ENCODE peak calls at places on chromosome 11, in ten cellular contexts. C is activated CD4-positive, alpha-beta T cell treated with anti-CD3 and anti-CD28 coated beads for 1 hour; P is Calu3; J is T-helper 1 cell; X is HFF-Myc; B is A549; U is AG09319; D is amniotic stem cell; M is astrocyte; Q is NCI-H226. Y is an unnamed sample.

GRCh38 chr11:30346068-30346688 is 23.3 kb downstream of the ARL14EP start:
- DNase-seq in P (peak), M (no peak), D (no peak), J (no peak), B (peak), C (no peak), U (peak), Q (no peak), X (peak), Y (no peak)

GRCh38 chr11:66408488-66409214 is 12.2 kb upstream of the NPAS4 start:
- DNase-seq in U (peak), Q (peak), B (peak), P (peak), J (peak), M (peak), X (peak), D (peak), C (peak), Y (peak)

GRCh38 chr11:61297741-61298140 is 2.6 kb upstream of the VWCE start:
- DNase-seq in M (peak), B (no peak), C (no peak), X (peak), P (no peak), J (no peak), D (peak), U (peak), Q (peak), Y (no peak)

GRCh38 chr11:113847111-113847510 is 28.3 kb downstream of the USP28 start:
- DNase-seq in D (no peak), J (no peak), Q (no peak), U (no peak), C (no peak), M (no peak), P (no peak), B (no peak), X (no peak), Y (no peak)

GRCh38 chr11:69014084-69014935 is 1.3 kb upstream of the MRGPRF start:
- DNase-seq in M (no peak), P (no peak), C (no peak), D (no peak), B (no peak), Q (no peak), J (no peak), X (no peak), U (no peak), Y (no peak)

GRCh38 chr11:125410091-125410490 is 86.0 kb downstream of the FEZ1 start:
- DNase-seq in J (no peak), D (no peak), X (no peak), P (no peak), C (no peak), B (no peak), U (no peak), M (no peak), Q (no peak), Y (no peak)

GRCh38 chr11:24773326-24773725 is 276.5 kb downstream of the LUZP2 start:
- DNase-seq in U (no peak), D (no peak), M (no peak), P (no peak), B (no peak), X (no peak), J (no peak), Q (peak), C (no peak), Y (no peak)

GRCh38 chr11:75273331-75273988 is 32.9 kb downstream of the TPBGL start:
- DNase-seq in P (no peak), M (no peak), D (no peak), X (no peak), C (no peak), U (no peak), B (no peak), Q (no peak), J (no peak), Y (no peak)

GRCh38 chr11:3123316-3123715 is 41.8 kb downstream of the OSBPL5 start:
- DNase-seq in M (peak), X (no peak), J (peak), D (no peak), P (no peak), Q (no peak), B (no peak), U (no peak), C (no peak), Y (no peak)

GRCh38 chr11:31325162-31325561 is 44.4 kb downstream of the DCDC1 start:
- DNase-seq in M (peak), J (no peak), U (no peak), B (peak), X (peak), D (no peak), C (no peak), Q (peak), P (no peak), Y (no peak)

GRCh38 chr11:133845413-133845812 is at the start of gene SPATA19:
- DNase-seq in U (no peak), M (no peak), P (no peak), Q (no peak), D (no peak), J (no peak), C (no peak), X (no peak), B (no peak), Y (no peak)

GRCh38 chr11:90241414-90241813 is 18.6 kb upstream of the CHORDC1 start:
- DNase-seq in P (no peak), D (no peak), J (no peak), C (no peak), B (no peak), Q (no peak), X (no peak), M (no peak), U (no peak), Y (no peak)

GRCh38 chr11:61075891-61076290 is 26.4 kb upstream of the CD5 start:
- DNase-seq in B (peak), U (no peak), M (peak), C (no peak), D (no peak), X (no peak), Q (peak), P (peak), J (no peak), Y (no peak)

GRCh38 chr11:2077061-2077802 is 62.0 kb downstream of the IGF2 start:
- DNase-seq in J (no peak), Q (peak), X (no peak), U (no peak), B (peak), P (peak), D (peak), C (no peak), M (peak), Y (no peak)

GRCh38 chr11:73976451-73977151 is 6.0 kb downstream of the UCP2 start:
- DNase-seq in D (no peak), X (no peak), U (no peak), J (no peak), Q (no peak), P (no peak), B (no peak), M (no peak), C (no peak), Y (no peak)

GRCh38 chr11:69540118-69541000 is 58.9 kb downstream of the LINC01488 start:
- DNase-seq in J (no peak), P (no peak), X (no peak), M (no peak), C (no peak), Q (no peak), U (no peak), B (no peak), D (no peak), Y (no peak)

GRCh38 chr11:74011360-74012071 is 2.6 kb upstream of the UCP3 start:
- DNase-seq in X (no peak), D (no peak), J (no peak), U (peak), B (no peak), Q (no peak), M (no peak), C (no peak), P (no peak), Y (no peak)

GRCh38 chr11:37505406-37505805 is 907.4 kb upstream of the RAG2 start:
- DNase-seq in C (no peak), D (no peak), J (no peak), Q (no peak), U (no peak), P (peak), B (no peak), M (no peak), X (no peak), Y (no peak)

GRCh38 chr11:132777067-132777975 is 755.0 kb downstream of the OPCML start:
- DNase-seq in M (no peak), U (no peak), J (no peak), C (no peak), B (no peak), P (no peak), Q (no peak), D (no peak), X (no peak), Y (no peak)

GRCh38 chr11:128933481-128934178 is 9.0 kb downstream of the TP53AIP1 start:
- DNase-seq in B (no peak), U (no peak), M (no peak), J (no peak), X (peak), Q (no peak), P (no peak), C (no peak), D (no peak), Y (no peak)

GRCh38 chr11:61911701-61912529 is 5.5 kb downstream of the RAB3IL1 start:
- DNase-seq in X (no peak), Q (no peak), P (no peak), C (no peak), U (no peak), M (no peak), B (no peak), D (no peak), J (no peak), Y (no peak)

GRCh38 chr11:82711648-82712047 is 22.0 kb downstream of the FAM181B start:
- DNase-seq in U (no peak), Q (no peak), M (no peak), B (no peak), C (no peak), D (no peak), P (no peak), J (no peak), X (no peak), Y (no peak)

GRCh38 chr11:63710476-63711217 is 29.3 kb downstream of the RTN3 start:
- DNase-seq in D (no peak), P (no peak), C (no peak), M (peak), Q (peak), U (peak), J (no peak), B (peak), X (peak), Y (no peak)

GRCh38 chr11:116518141-116518540 is 254.6 kb downstream of the BUD13 start:
- DNase-seq in Q (no peak), M (no peak), D (no peak), J (no peak), C (no peak), X (no peak), U (no peak), P (no peak), B (no peak), Y (no peak)

Y was measured in natural killer cell.